ENCODE peak calls at places on chromosomes 2 and 18, in four cellular contexts. One of them, this sample, is unnamed.

GRCh38 chr18:6203791-6204190 is 210.9 kb downstream of the L3MBTL4 start:
- DNase-seq in LoVo: no peak
- DNase-seq in head of caudate nucleus: no peak
- DNase-seq in left cardiac atrium: no peak
- DNase-seq in this sample: no peak

GRCh38 chr18:30132959-30133358 is 909.6 kb downstream of the DSC3 start:
- DNase-seq in head of caudate nucleus: no peak
- DNase-seq in LoVo: no peak
- DNase-seq in left cardiac atrium: no peak
- DNase-seq in this sample: no peak

GRCh38 chr2:202149155-202149762 is 76.2 kb downstream of the KIAA2012 start:
- DNase-seq in left cardiac atrium: peak
- DNase-seq in LoVo: no peak
- DNase-seq in head of caudate nucleus: peak
- DNase-seq in this sample: no peak

GRCh38 chr18:42155024-42155423 is 200.0 kb downstream of the PIK3C3 start:
- DNase-seq in left cardiac atrium: no peak
- DNase-seq in head of caudate nucleus: no peak
- DNase-seq in LoVo: no peak
- DNase-seq in this sample: no peak

GRCh38 chr2:132857334-132857733 is 187.3 kb upstream of the LYPD1 start:
- DNase-seq in LoVo: no peak
- DNase-seq in left cardiac atrium: no peak
- DNase-seq in head of caudate nucleus: no peak
- DNase-seq in this sample: no peak

GRCh38 chr2:179265082-179265575 is 497 bp upstream of the SESTD1 start:
- DNase-seq in head of caudate nucleus: no peak
- DNase-seq in LoVo: no peak
- DNase-seq in left cardiac atrium: no peak
- DNase-seq in this sample: no peak

GRCh38 chr2:119841550-119841949 is 81.8 kb downstream of the PTPN4 start:
- DNase-seq in left cardiac atrium: no peak
- DNase-seq in head of caudate nucleus: no peak
- DNase-seq in LoVo: no peak
- DNase-seq in this sample: no peak

GRCh38 chr2:120360307-120360855 is 14.4 kb downstream of the INHBB start:
- DNase-seq in left cardiac atrium: no peak
- DNase-seq in head of caudate nucleus: no peak
- DNase-seq in LoVo: no peak
- DNase-seq in this sample: no peak

GRCh38 chr2:20562540-20563225 is 88.2 kb downstream of the HS1BP3 start:
- DNase-seq in left cardiac atrium: no peak
- DNase-seq in head of caudate nucleus: peak
- DNase-seq in LoVo: no peak
- DNase-seq in this sample: peak

GRCh38 chr18:24504401-24504800 is 44.0 kb downstream of the HRH4 start:
- DNase-seq in left cardiac atrium: no peak
- DNase-seq in head of caudate nucleus: no peak
- DNase-seq in LoVo: no peak
- DNase-seq in this sample: no peak

GRCh38 chr2:45637440-45637839 is 14.0 kb upstream of the PRKCE start:
- DNase-seq in LoVo: no peak
- DNase-seq in head of caudate nucleus: no peak
- DNase-seq in left cardiac atrium: no peak
- DNase-seq in this sample: no peak